ENCODE peak calls at places on chromosomes 4 and X, in ten cellular contexts. Y is activated naive CD8-positive, alpha-beta T cell treated with anti-CD3 and anti-CD28 coated beads for 36 hours; L is EH; J is T47D; K is dermis microvascular lymphatic vessel endothelial cell; Z is GM10248; R is natural killer cell; I is fibroblast of the aortic adventitia; H is A549; G is activated CD4-positive, alpha-beta T cell treated with anti-CD3 and anti-CD28 coated beads, Interleukin-2, amount 50 U/mL, for 24 hours. D is an unnamed sample.

GRCh38 chr4:156109943-156110925 is 156.6 kb upstream of the CTSO start:
- DNase-seq in I (peak; percentile 68), H (peak; percentile 2), G (no peak), Z (no peak), K (no peak), J (peak; percentile 54), R (no peak), Y (no peak), L (peak; percentile 38), D (no peak)

GRCh38 chrX:150874448-150874847 is 24.0 kb downstream of the CD99L2 start:
- DNase-seq in R (no peak), L (no peak), Z (no peak), H (no peak), Y (no peak), G (no peak), J (no peak), I (no peak), K (no peak), D (no peak)

GRCh38 chrX:1378306-1378758 is 13.6 kb downstream of the SLC25A6 start:
- DNase-seq in L (no peak), I (no peak), K (no peak), J (no peak), H (no peak), Y (no peak), G (no peak), Z (peak; percentile 10), R (no peak), D (no peak)

GRCh38 chr4:7034262-7035081 is 8.7 kb upstream of the TADA2B start:
- DNase-seq in H (peak; percentile 80), R (no peak), Y (no peak), J (peak; percentile 84), K (no peak), L (peak; percentile 70), Z (no peak), G (no peak), I (peak; percentile 47), D (no peak)

GRCh38 chr4:38872620-38873019 is 5.0 kb downstream of the FAM114A1 start:
- DNase-seq in K (no peak), Z (no peak), J (peak; percentile 84), L (peak; percentile 90), R (no peak), I (peak; percentile 20), H (peak; percentile 80), G (no peak), Y (no peak), D (peak; percentile 30)

GRCh38 chrX:110212299-110212698 is 105.6 kb downstream of the AMMECR1 start:
- DNase-seq in G (no peak), Z (no peak), L (no peak), H (peak; percentile 15), I (no peak), K (no peak), Y (no peak), J (peak; percentile 0), R (no peak), D (no peak)

GRCh38 chrX:14630724-14631123 is 101.4 kb downstream of the GLRA2 start:
- DNase-seq in Y (no peak), G (no peak), K (no peak), R (no peak), Z (no peak), I (no peak), J (peak; percentile 30), L (peak; percentile 3), H (peak; percentile 7), D (no peak)

GRCh38 chr4:101527186-101527585 is 179.9 kb upstream of the PPP3CA start:
- DNase-seq in G (no peak), L (no peak), H (no peak), R (peak; percentile 51), Y (peak; percentile 72), K (no peak), J (no peak), I (no peak), Z (peak; percentile 42), D (no peak)

GRCh38 chrX:135327299-135327698 is 18.0 kb downstream of the ETDC start:
- DNase-seq in R (no peak), Z (no peak), K (no peak), I (peak; percentile 96), G (no peak), L (peak; percentile 76), J (no peak), H (peak; percentile 9), Y (no peak), D (no peak)

GRCh38 chr4:42104521-42104920 is 47.9 kb downstream of the BEND4 start:
- DNase-seq in K (no peak), G (no peak), H (no peak), I (peak; percentile 44), Y (no peak), R (no peak), L (peak; percentile 32), J (no peak), Z (no peak), D (no peak)